ENCODE peak calls at places on chromosomes 6 and 20, in eight cellular contexts. One of them, this sample, is unnamed.

GRCh38 chr20:59145926-59146800 is 17.5 kb upstream of the ZNF831 start:
- DNase-seq in left lung: no peak
- DNase-seq in ovary: no peak
- DNase-seq in mesendoderm: no peak
- DNase-seq in fibroblast of pulmonary artery: no peak
- DNase-seq in GM12878: no peak
- DNase-seq in body of pancreas: no peak
- DNase-seq in cardiac muscle cell: peak
- DNase-seq in this sample: no peak

GRCh38 chr6:152625213-152625612 is 11.9 kb downstream of the SYNE1 start:
- DNase-seq in left lung: no peak
- DNase-seq in ovary: no peak
- DNase-seq in mesendoderm: no peak
- DNase-seq in fibroblast of pulmonary artery: no peak
- DNase-seq in GM12878: no peak
- DNase-seq in body of pancreas: no peak
- DNase-seq in cardiac muscle cell: no peak
- DNase-seq in this sample: no peak

GRCh38 chr20:15560936-15561531 is 1012.2 kb downstream of the KIF16B start:
- DNase-seq in left lung: no peak
- DNase-seq in ovary: no peak
- DNase-seq in mesendoderm: no peak
- DNase-seq in fibroblast of pulmonary artery: no peak
- DNase-seq in GM12878: no peak
- DNase-seq in body of pancreas: no peak
- DNase-seq in cardiac muscle cell: no peak
- DNase-seq in this sample: peak

GRCh38 chr6:43125119-43125518 is 46.0 kb upstream of the SRF start:
- DNase-seq in left lung: no peak
- DNase-seq in ovary: peak
- DNase-seq in mesendoderm: no peak
- DNase-seq in fibroblast of pulmonary artery: peak
- DNase-seq in GM12878: no peak
- DNase-seq in body of pancreas: no peak
- DNase-seq in cardiac muscle cell: peak
- DNase-seq in this sample: no peak

GRCh38 chr20:59526242-59527225 is 77.8 kb upstream of the PHACTR3 start:
- DNase-seq in left lung: peak
- DNase-seq in ovary: no peak
- DNase-seq in mesendoderm: peak
- DNase-seq in fibroblast of pulmonary artery: peak
- DNase-seq in GM12878: no peak
- DNase-seq in body of pancreas: no peak
- DNase-seq in cardiac muscle cell: peak
- DNase-seq in this sample: no peak

GRCh38 chr20:2539341-2539740 is 3.0 kb downstream of the TMC2 start:
- DNase-seq in left lung: no peak
- DNase-seq in ovary: no peak
- DNase-seq in mesendoderm: no peak
- DNase-seq in fibroblast of pulmonary artery: no peak
- DNase-seq in GM12878: no peak
- DNase-seq in body of pancreas: no peak
- DNase-seq in cardiac muscle cell: no peak
- DNase-seq in this sample: no peak

GRCh38 chr6:138673317-138674014 is 100.1 kb upstream of the CCDC28A start:
- DNase-seq in left lung: no peak
- DNase-seq in ovary: no peak
- DNase-seq in mesendoderm: no peak
- DNase-seq in fibroblast of pulmonary artery: peak
- DNase-seq in GM12878: no peak
- DNase-seq in body of pancreas: no peak
- DNase-seq in cardiac muscle cell: no peak
- DNase-seq in this sample: no peak

GRCh38 chr20:22496817-22497216 is 87.6 kb downstream of the FOXA2 start:
- DNase-seq in left lung: no peak
- DNase-seq in ovary: no peak
- DNase-seq in mesendoderm: no peak
- DNase-seq in fibroblast of pulmonary artery: no peak
- DNase-seq in GM12878: no peak
- DNase-seq in body of pancreas: no peak
- DNase-seq in cardiac muscle cell: no peak
- DNase-seq in this sample: no peak

GRCh38 chr20:19427480-19427879 is 215.0 kb downstream of the SLC24A3 start:
- DNase-seq in left lung: peak
- DNase-seq in ovary: no peak
- DNase-seq in mesendoderm: peak
- DNase-seq in fibroblast of pulmonary artery: no peak
- DNase-seq in GM12878: no peak
- DNase-seq in body of pancreas: no peak
- DNase-seq in cardiac muscle cell: peak
- DNase-seq in this sample: no peak

GRCh38 chr20:2946988-2947961 is 74.0 kb downstream of the PTPRA start:
- DNase-seq in left lung: no peak
- DNase-seq in ovary: no peak
- DNase-seq in mesendoderm: no peak
- DNase-seq in fibroblast of pulmonary artery: peak
- DNase-seq in GM12878: no peak
- DNase-seq in body of pancreas: peak
- DNase-seq in cardiac muscle cell: peak
- DNase-seq in this sample: no peak

GRCh38 chr6:89411269-89412070 is 603 bp downstream of the RRAGD start:
- DNase-seq in left lung: peak
- DNase-seq in ovary: peak
- DNase-seq in mesendoderm: peak
- DNase-seq in fibroblast of pulmonary artery: no peak
- DNase-seq in GM12878: no peak
- DNase-seq in body of pancreas: peak
- DNase-seq in cardiac muscle cell: peak
- DNase-seq in this sample: no peak

GRCh38 chr6:109795994-109796555 is 105.0 kb downstream of the FIG4 start:
- DNase-seq in left lung: no peak
- DNase-seq in ovary: no peak
- DNase-seq in mesendoderm: peak
- DNase-seq in fibroblast of pulmonary artery: peak
- DNase-seq in GM12878: no peak
- DNase-seq in body of pancreas: no peak
- DNase-seq in cardiac muscle cell: no peak
- DNase-seq in this sample: no peak

GRCh38 chr6:33566182-33567084 is 13.6 kb downstream of the BAK1 start:
- DNase-seq in left lung: no peak
- DNase-seq in ovary: no peak
- DNase-seq in mesendoderm: no peak
- DNase-seq in fibroblast of pulmonary artery: no peak
- DNase-seq in GM12878: no peak
- DNase-seq in body of pancreas: no peak
- DNase-seq in cardiac muscle cell: no peak
- DNase-seq in this sample: no peak

GRCh38 chr6:4961322-4962168 is 42.3 kb downstream of the RPP40 start:
- DNase-seq in left lung: no peak
- DNase-seq in ovary: no peak
- DNase-seq in mesendoderm: no peak
- DNase-seq in fibroblast of pulmonary artery: no peak
- DNase-seq in GM12878: no peak
- DNase-seq in body of pancreas: no peak
- DNase-seq in cardiac muscle cell: no peak
- DNase-seq in this sample: no peak

GRCh38 chr6:14791525-14791924 is 454.3 kb upstream of the JARID2 start:
- DNase-seq in left lung: no peak
- DNase-seq in ovary: no peak
- DNase-seq in mesendoderm: no peak
- DNase-seq in fibroblast of pulmonary artery: no peak
- DNase-seq in GM12878: no peak
- DNase-seq in body of pancreas: no peak
- DNase-seq in cardiac muscle cell: no peak
- DNase-seq in this sample: no peak
- H3K4me3 ChIP-seq in left lung: no peak
- H3K4me3 ChIP-seq in ovary: no peak
- H3K4me3 ChIP-seq in mesendoderm: no peak
- H3K4me3 ChIP-seq in fibroblast of pulmonary artery: no peak
- H3K4me3 ChIP-seq in GM12878: no peak
- H3K4me3 ChIP-seq in body of pancreas: no peak
- H3K4me3 ChIP-seq in cardiac muscle cell: no peak
- H3K4me3 ChIP-seq in this sample: no peak

GRCh38 chr6:129672883-129673631 is 36.9 kb downstream of the ARHGAP18 start:
- DNase-seq in left lung: no peak
- DNase-seq in ovary: no peak
- DNase-seq in mesendoderm: peak
- DNase-seq in fibroblast of pulmonary artery: peak
- DNase-seq in GM12878: peak
- DNase-seq in body of pancreas: no peak
- DNase-seq in cardiac muscle cell: no peak
- DNase-seq in this sample: peak

GRCh38 chr6:129671442-129672344 is 38.3 kb downstream of the ARHGAP18 start:
- DNase-seq in left lung: no peak
- DNase-seq in ovary: no peak
- DNase-seq in mesendoderm: peak
- DNase-seq in fibroblast of pulmonary artery: no peak
- DNase-seq in GM12878: peak
- DNase-seq in body of pancreas: no peak
- DNase-seq in cardiac muscle cell: no peak
- DNase-seq in this sample: peak

GRCh38 chr6:129670634-129671033 is 39.3 kb downstream of the ARHGAP18 start:
- DNase-seq in left lung: no peak
- DNase-seq in ovary: no peak
- DNase-seq in mesendoderm: no peak
- DNase-seq in fibroblast of pulmonary artery: no peak
- DNase-seq in GM12878: no peak
- DNase-seq in body of pancreas: no peak
- DNase-seq in cardiac muscle cell: no peak
- DNase-seq in this sample: no peak

GRCh38 chr6:129673758-129674157 is 36.2 kb downstream of the ARHGAP18 start:
- DNase-seq in left lung: no peak
- DNase-seq in ovary: no peak
- DNase-seq in mesendoderm: no peak
- DNase-seq in fibroblast of pulmonary artery: no peak
- DNase-seq in GM12878: no peak
- DNase-seq in body of pancreas: no peak
- DNase-seq in cardiac muscle cell: no peak
- DNase-seq in this sample: no peak

DNA sequence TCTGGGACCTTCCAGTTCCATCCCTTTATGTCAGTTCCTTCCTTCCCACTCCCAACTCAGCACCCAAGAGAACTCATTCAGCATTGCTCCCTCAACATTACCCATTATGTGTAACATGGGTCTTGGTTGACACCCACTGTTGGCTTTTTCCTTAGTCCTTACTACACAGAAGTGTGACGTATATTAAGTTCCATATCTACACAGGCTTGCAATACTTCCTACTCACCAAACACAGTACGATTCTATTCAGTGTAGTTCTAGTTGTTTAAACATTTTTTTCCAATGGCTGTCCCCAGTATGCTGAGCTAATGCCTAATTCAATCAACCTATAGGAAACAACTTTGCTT is 37.7 kb downstream of the ARHGAP18 start:
- DNase-seq in left lung: no peak
- DNase-seq in ovary: no peak
- DNase-seq in mesendoderm: no peak
- DNase-seq in fibroblast of pulmonary artery: peak
- DNase-seq in GM12878: no peak
- DNase-seq in body of pancreas: no peak
- DNase-seq in cardiac muscle cell: no peak
- DNase-seq in this sample: no peak
- H3K4me3 ChIP-seq in left lung: no peak
- H3K4me3 ChIP-seq in ovary: no peak
- H3K4me3 ChIP-seq in mesendoderm: no peak
- H3K4me3 ChIP-seq in fibroblast of pulmonary artery: peak
- H3K4me3 ChIP-seq in GM12878: peak
- H3K4me3 ChIP-seq in body of pancreas: no peak
- H3K4me3 ChIP-seq in cardiac muscle cell: no peak
- H3K4me3 ChIP-seq in this sample: no peak

DNA sequence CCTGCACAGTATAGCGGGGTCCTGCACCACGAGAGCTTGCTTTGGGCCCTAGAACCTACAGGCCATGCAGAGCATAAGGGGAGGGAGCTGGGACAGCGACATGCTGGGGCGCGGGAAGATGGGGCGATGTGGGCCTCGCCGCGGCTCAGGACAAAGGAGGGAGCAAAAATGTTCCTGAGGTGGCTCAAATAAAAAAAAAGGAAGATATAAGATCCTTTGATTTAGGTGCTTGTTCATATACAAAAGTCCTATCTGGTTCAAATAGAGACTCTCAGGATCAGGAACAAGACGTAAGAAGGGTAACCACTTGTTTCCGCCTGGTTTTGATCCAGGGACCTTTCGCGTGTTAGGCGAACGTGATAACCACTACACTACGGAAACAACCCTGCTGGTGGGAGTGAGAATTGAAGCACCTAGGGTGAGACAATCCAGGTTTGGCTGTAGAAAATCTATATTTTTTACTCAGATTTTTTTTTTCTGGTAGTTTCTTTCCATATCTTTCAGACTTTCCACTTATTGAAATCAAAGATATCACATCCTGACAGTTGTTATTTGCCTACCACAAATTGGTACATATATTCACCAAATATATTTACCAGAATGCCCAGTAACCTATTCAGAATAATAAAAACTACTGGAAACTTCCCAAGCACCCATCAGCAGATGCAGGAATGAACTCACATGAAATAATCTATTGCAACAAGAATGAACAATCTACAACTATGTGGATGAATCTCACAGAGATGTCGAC is 177.9 kb upstream of the ZNF184 start:
- DNase-seq in left lung: no peak
- DNase-seq in ovary: no peak
- DNase-seq in mesendoderm: peak
- DNase-seq in fibroblast of pulmonary artery: peak
- DNase-seq in GM12878: no peak
- DNase-seq in body of pancreas: no peak
- DNase-seq in cardiac muscle cell: peak
- DNase-seq in this sample: peak
- H3K4me3 ChIP-seq in left lung: no peak
- H3K4me3 ChIP-seq in ovary: no peak
- H3K4me3 ChIP-seq in mesendoderm: peak
- H3K4me3 ChIP-seq in fibroblast of pulmonary artery: no peak
- H3K4me3 ChIP-seq in GM12878: peak
- H3K4me3 ChIP-seq in body of pancreas: no peak
- H3K4me3 ChIP-seq in cardiac muscle cell: peak
- H3K4me3 ChIP-seq in this sample: no peak

GRCh38 chr6:146857180-146857959 is 258.6 kb downstream of the ADGB start:
- DNase-seq in left lung: peak
- DNase-seq in ovary: peak
- DNase-seq in mesendoderm: peak
- DNase-seq in fibroblast of pulmonary artery: peak
- DNase-seq in GM12878: no peak
- DNase-seq in body of pancreas: peak
- DNase-seq in cardiac muscle cell: peak
- DNase-seq in this sample: peak

GRCh38 chr6:146859206-146859605 is 260.4 kb downstream of the ADGB start:
- DNase-seq in left lung: no peak
- DNase-seq in ovary: no peak
- DNase-seq in mesendoderm: no peak
- DNase-seq in fibroblast of pulmonary artery: no peak
- DNase-seq in GM12878: no peak
- DNase-seq in body of pancreas: no peak
- DNase-seq in cardiac muscle cell: no peak
- DNase-seq in this sample: no peak

GRCh38 chr6:146857960-146858308 is 259.2 kb downstream of the ADGB start:
- DNase-seq in left lung: no peak
- DNase-seq in ovary: no peak
- DNase-seq in mesendoderm: peak
- DNase-seq in fibroblast of pulmonary artery: no peak
- DNase-seq in GM12878: no peak
- DNase-seq in body of pancreas: no peak
- DNase-seq in cardiac muscle cell: peak
- DNase-seq in this sample: no peak

GRCh38 chr6:146856296-146856695 is 257.5 kb downstream of the ADGB start:
- DNase-seq in left lung: no peak
- DNase-seq in ovary: no peak
- DNase-seq in mesendoderm: no peak
- DNase-seq in fibroblast of pulmonary artery: no peak
- DNase-seq in GM12878: no peak
- DNase-seq in body of pancreas: no peak
- DNase-seq in cardiac muscle cell: no peak
- DNase-seq in this sample: no peak

GRCh38 chr6:146855889-146856288 is 257.1 kb downstream of the ADGB start:
- DNase-seq in left lung: no peak
- DNase-seq in ovary: no peak
- DNase-seq in mesendoderm: no peak
- DNase-seq in fibroblast of pulmonary artery: no peak
- DNase-seq in GM12878: no peak
- DNase-seq in body of pancreas: no peak
- DNase-seq in cardiac muscle cell: no peak
- DNase-seq in this sample: no peak
- H3K4me3 ChIP-seq in left lung: no peak
- H3K4me3 ChIP-seq in ovary: no peak
- H3K4me3 ChIP-seq in mesendoderm: no peak
- H3K4me3 ChIP-seq in fibroblast of pulmonary artery: no peak
- H3K4me3 ChIP-seq in GM12878: no peak
- H3K4me3 ChIP-seq in body of pancreas: no peak
- H3K4me3 ChIP-seq in cardiac muscle cell: no peak
- H3K4me3 ChIP-seq in this sample: no peak